ENCODE peak calls at places on chromosome 18, in ten cellular contexts. U is tibial nerve, R is K562, Q is stomach, S is A549, X is transverse colon, O is HepG2, H is H1, D is suprapubic skin, Z is sigmoid colon. L is an unnamed sample. For H3K9me3 and H3K4me1, the result is how much of the 10 kb centered on the place peaks cover.

GRCh38 chr18:74499633-74500032 is 3.5 kb downstream of the CNDP2 start:
- DNase-seq in U (peak), R (peak), Q (peak), S (no peak), X (peak), O (no peak), H (no peak), D (peak), Z (peak), L (peak)

GRCh38 chr18:40570615-40571014 is 1384.4 kb upstream of the PIK3C3 start:
- DNase-seq in U (no peak), R (no peak), Q (no peak), S (no peak), X (no peak), O (no peak), H (no peak), D (no peak), Z (no peak), L (no peak)

GRCh38 chr18:42807852-42808251 is 307.6 kb downstream of the RIT2 start:
- DNase-seq in U (no peak), R (no peak), Q (no peak), S (no peak), X (no peak), O (no peak), H (no peak), D (no peak), Z (no peak), L (no peak)

GRCh38 chr18:21056545-21056944 is 55.1 kb downstream of the ROCK1 start:
- DNase-seq in U (no peak), R (no peak), Q (no peak), S (no peak), X (no peak), O (no peak), H (no peak), D (no peak), Z (no peak), L (no peak)

GRCh38 chr18:3061581-3062416 is 48.9 kb upstream of the LPIN2 start:
- DNase-seq in U (no peak), R (no peak), Q (no peak), S (no peak), X (no peak), O (no peak), H (no peak), D (no peak), Z (no peak), L (no peak)

GRCh38 chr18:33446604-33447003 is 6.1 kb upstream of the CCDC178 start:
- DNase-seq in U (no peak), R (no peak), Q (no peak), S (no peak), X (no peak), O (no peak), H (no peak), D (no peak), Z (no peak), L (no peak)

GRCh38 chr18:76977108-76977621 is 154.8 kb downstream of the ZNF236 start:
- DNase-seq in U (no peak), R (no peak), Q (peak), S (no peak), X (peak), O (no peak), H (peak), D (no peak), Z (no peak), L (no peak)

GRCh38 chr18:68150976-68151375 is 563.9 kb downstream of the TMX3 start:
- DNase-seq in U (no peak), R (no peak), Q (no peak), S (no peak), X (no peak), O (no peak), H (no peak), D (no peak), Z (no peak), L (no peak)

GRCh38 chr18:37476182-37476581 is 89.4 kb downstream of the CELF4 start:
- DNase-seq in U (no peak), R (peak), Q (no peak), S (peak), X (peak), O (peak), H (peak), D (no peak), Z (no peak), L (peak)

GRCh38 chr18:69216390-69216789 is 184.3 kb upstream of the DOK6 start:
- DNase-seq in U (no peak), R (no peak), Q (no peak), S (no peak), X (no peak), O (no peak), H (no peak), D (no peak), Z (no peak), L (no peak)

GRCh38 chr18:33201509-33201926 is 239.0 kb downstream of the CCDC178 start:
- DNase-seq in U (no peak), R (no peak), Q (no peak), S (no peak), X (peak), O (peak), H (peak), D (no peak), Z (no peak), L (no peak)

GRCh38 chr18:73691118-73691517 is 456.5 kb downstream of the FBXO15 start:
- DNase-seq in U (no peak), R (no peak), Q (no peak), S (no peak), X (no peak), O (no peak), H (no peak), D (no peak), Z (no peak), L (no peak)

GRCh38 chr18:9869713-9870430 is 15.9 kb upstream of the TXNDC2 start:
- DNase-seq in U (no peak), R (peak), Q (no peak), S (peak), X (peak), O (peak), H (no peak), D (no peak), Z (no peak), L (peak)

GRCh38 chr18:37574113-37574512 is 8.5 kb upstream of the CELF4 start:
- DNase-seq in U (no peak), R (no peak), Q (no peak), S (no peak), X (no peak), O (no peak), H (no peak), D (peak), Z (no peak), L (no peak)

GRCh38 chr18:8959551-8960135 is 142.9 kb upstream of the NDUFV2 start:
- DNase-seq in U (no peak), R (no peak), Q (peak), S (no peak), X (no peak), O (peak), H (no peak), D (no peak), Z (no peak), L (no peak)

GRCh38 chr18:12861637-12862036 is 22.4 kb downstream of the PTPN2 start:
- DNase-seq in U (no peak), R (no peak), Q (no peak), S (no peak), X (no peak), O (no peak), H (no peak), D (no peak), Z (no peak), L (no peak)

DNA sequence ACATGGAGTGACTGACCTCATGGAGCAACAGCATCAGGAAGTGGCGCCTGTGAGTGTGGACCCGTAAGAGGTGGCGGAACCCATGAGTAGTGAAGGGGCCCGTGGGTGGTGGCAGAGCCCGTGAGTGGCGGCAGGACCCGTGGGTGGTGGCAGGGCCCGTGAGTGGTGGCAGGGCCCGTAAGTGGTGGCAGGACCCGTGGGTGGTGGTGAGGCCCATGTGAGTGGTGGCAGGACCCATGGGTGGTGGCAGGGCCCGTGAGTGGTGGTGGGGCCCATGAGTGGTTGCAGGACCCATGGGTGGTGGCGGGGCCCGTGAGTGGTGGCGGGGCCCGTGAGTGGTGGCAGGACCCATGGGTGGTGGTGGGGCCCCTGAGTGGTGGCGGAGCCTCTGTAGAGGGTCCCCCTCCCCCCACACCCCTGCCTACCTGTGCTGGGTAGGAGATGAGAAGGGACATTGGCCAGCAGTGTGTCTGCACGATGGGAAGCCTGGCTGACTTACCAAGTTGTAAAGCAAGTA is 407.7 kb upstream of the SALL3 start:
- DNase-seq in U (no peak), R (no peak), Q (no peak), S (no peak), X (no peak), O (no peak), H (no peak), D (no peak), Z (no peak), L (no peak)
- H3K9me3 ChIP-seq in U (under half), R (under half), Q (under half), S (under half), X (under half), O (under half), H (under half), D (under half), Z (under half), L (under half)

DNA sequence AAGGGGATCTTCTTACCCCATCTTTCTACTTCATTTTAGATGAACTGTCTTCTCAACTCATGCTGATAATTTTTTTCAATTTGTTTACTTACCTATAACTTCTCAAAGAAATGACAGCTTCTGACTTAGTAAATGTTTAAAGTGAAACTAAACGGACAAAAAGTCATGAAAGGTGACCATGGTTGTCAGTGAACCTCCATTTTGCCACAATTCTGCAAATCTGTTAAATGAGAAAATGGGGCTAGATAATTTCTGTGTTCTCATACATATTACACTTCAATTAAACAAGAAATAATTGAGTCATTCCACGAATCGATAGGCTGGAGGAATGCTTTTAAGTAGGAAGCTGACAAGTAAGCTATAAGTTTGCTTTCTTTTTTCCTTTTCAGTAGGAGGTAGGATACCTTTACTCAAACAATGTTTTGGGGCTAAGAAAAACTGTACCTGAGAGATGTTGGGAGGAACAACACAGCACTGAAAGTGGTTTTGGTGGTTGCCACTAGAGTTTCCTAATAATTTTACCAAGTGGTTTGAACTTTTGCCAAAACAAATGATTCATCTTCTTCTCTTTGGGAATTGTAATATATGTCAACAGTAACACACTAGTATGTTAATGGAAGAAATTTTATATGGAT is 17.1 kb downstream of the DYNAP start:
- DNase-seq in U (no peak), R (no peak), Q (no peak), S (no peak), X (no peak), O (no peak), H (no peak), D (no peak), Z (no peak), L (no peak)
- H3K4me1 ChIP-seq in U (under half), R (under half), Q (under half), S (under half), X (under half), O (under half), H (under half), D (under half), Z (under half), L (under half)

GRCh38 chr18:55546873-55547704 is 40.9 kb downstream of the TCF4 start:
- DNase-seq in U (no peak), R (no peak), Q (no peak), S (no peak), X (no peak), O (no peak), H (no peak), D (no peak), Z (peak), L (peak)
- TF ChIP-seq EP300 in U (no peak), R (no peak), Q (no peak), S (no peak), X (no peak), O (no peak), H (no peak), D (no peak), Z (no peak), L (no peak)

DNA sequence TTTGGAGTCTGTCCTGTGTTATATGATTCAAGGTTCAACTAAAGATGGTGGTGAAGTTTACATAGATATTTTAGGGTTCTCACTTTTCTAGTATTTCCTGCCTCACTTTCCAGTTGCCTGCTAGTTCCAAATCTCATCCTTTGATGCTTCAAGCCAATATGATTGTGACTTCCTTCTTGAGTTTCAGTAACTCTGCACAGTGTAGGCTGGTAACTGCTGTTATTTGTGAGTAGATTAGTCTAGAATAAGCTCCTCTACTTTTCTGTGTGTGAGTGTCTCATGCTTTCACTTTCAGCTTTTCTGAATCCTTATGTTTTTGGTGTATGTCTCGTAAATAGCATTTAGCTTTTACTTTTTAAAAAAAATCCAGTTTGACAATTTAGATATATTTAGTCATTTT is 42.6 kb downstream of the GALNT1 start:
- DNase-seq in U (no peak), R (no peak), Q (no peak), S (no peak), X (no peak), O (no peak), H (no peak), D (no peak), Z (no peak), L (no peak)
- H3K9me3 ChIP-seq in U (under half), R (under half), Q (under half), S (under half), X (under half), O (under half), H (under half), D (under half), Z (under half), L (under half)

DNA sequence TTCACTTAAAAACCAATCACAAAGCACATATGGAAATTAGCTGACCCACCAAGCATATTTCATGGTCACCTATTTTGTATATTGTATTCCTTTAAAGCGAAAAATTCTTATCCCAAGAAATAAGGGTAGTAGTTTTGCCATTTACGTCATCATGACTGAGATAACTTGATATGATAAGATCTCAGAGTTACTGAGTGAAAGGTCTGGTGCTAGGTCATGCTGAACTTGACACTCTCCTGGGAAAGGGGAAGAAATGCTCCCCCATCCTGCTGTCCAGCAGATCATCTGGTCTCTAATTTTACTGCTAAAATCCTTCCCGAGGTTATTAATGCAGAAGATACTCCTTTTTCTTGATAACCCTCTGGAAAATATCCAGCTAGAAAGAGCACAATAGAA is 78.3 kb downstream of the BCL2 start:
- DNase-seq in U (no peak), R (no peak), Q (no peak), S (no peak), X (no peak), O (no peak), H (no peak), D (no peak), Z (no peak), L (no peak)
- H3K4me1 ChIP-seq in U (half or more), R (under half), Q (under half), S (under half), X (under half), O (under half), H (under half), D (under half), Z (under half), L (under half)

DNA sequence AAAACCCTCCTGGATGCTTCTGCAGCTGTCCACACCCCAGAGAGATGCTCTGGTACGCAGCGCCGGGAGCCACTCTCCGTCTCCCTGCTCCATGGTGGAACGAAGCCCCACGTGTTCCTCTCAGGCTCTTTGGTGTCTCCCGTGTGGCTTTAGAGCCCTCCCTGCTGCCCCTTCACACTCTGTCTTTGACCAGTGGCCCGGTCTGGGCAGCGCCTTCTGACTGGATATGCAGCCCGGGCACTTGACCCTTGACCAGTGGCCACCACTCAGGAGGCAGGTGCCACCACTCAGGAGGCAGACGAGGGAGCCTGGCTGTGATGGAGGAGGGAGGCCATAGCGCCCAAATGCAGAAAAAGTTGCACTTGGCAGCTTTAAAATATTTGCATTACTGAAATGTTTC is 214.5 kb upstream of the SALL3 start:
- DNase-seq in U (no peak), R (no peak), Q (no peak), S (no peak), X (no peak), O (no peak), H (no peak), D (no peak), Z (peak), L (no peak)
- TF ChIP-seq EP300 in U (no peak), R (no peak), Q (no peak), S (no peak), X (no peak), O (no peak), H (no peak), D (no peak), Z (no peak), L (no peak)

GRCh38 chr18:72128649-72129048 is 415.5 kb downstream of the CBLN2 start:
- DNase-seq in U (no peak), R (no peak), Q (no peak), S (no peak), X (no peak), O (no peak), H (no peak), D (no peak), Z (no peak), L (no peak)
- H3K9me3 ChIP-seq in U (under half), R (under half), Q (under half), S (under half), X (under half), O (under half), H (under half), D (under half), Z (under half), L (under half)